ENCODE peak calls at places on chromosomes 6 and 20, in nine cellular contexts. C is AG04449, V is epithelial cell of esophagus, D is caudate nucleus, N is endodermal cell, R is T-helper 9 cell, M is A172, I is upper lobe of left lung, O is putamen. G is an unnamed sample.

GRCh38 chr6:108120311-108120710 is 45.5 kb upstream of the NR2E1 start:
- DNase-seq in O (no peak), R (no peak), M (no peak), I (no peak), V (no peak), N (peak; percentile 70), C (no peak), D (no peak), G (no peak)

GRCh38 chr20:8389381-8390368 is 257.6 kb downstream of the PLCB1 start:
- DNase-seq in C (no peak), D (no peak), N (no peak), R (no peak), V (peak; percentile 48), O (peak; percentile 55), M (peak; percentile 15), I (no peak), G (peak; percentile 14)

GRCh38 chr20:5844063-5844681 is 94.0 kb downstream of the SHLD1 start:
- DNase-seq in C (no peak), I (no peak), M (peak; percentile 97), O (no peak), V (peak; percentile 41), N (no peak), R (peak; percentile 9), D (no peak), G (no peak)

GRCh38 chr20:52441708-52442107 is 250.1 kb upstream of the ZFP64 start:
- DNase-seq in V (no peak), O (no peak), D (no peak), C (no peak), N (no peak), R (no peak), M (no peak), I (no peak), G (no peak)

GRCh38 chr20:18055261-18055660 is 2.5 kb downstream of the OVOL2 start:
- DNase-seq in O (no peak), V (no peak), R (no peak), I (no peak), M (no peak), N (peak; percentile 67), D (no peak), C (no peak), G (no peak)

GRCh38 chr20:25867776-25868649 is 171.4 kb upstream of the ZNF337 start:
- DNase-seq in V (peak; percentile 50), C (no peak), R (peak; percentile 34), I (peak; percentile 94), D (peak; percentile 81), N (peak; percentile 88), M (no peak), O (peak; percentile 87), G (no peak)

GRCh38 chr20:37755665-37756064 is 61.8 kb downstream of the CTNNBL1 start:
- DNase-seq in D (no peak), N (no peak), V (peak; percentile 5), C (no peak), R (no peak), M (no peak), O (no peak), I (no peak), G (no peak)

GRCh38 chr6:44642870-44643522 is 255.5 kb downstream of the CDC5L start:
- DNase-seq in N (no peak), R (no peak), M (peak; percentile 18), I (no peak), O (no peak), V (peak; percentile 64), D (no peak), C (no peak), G (no peak)

GRCh38 chr6:29827579-29828470 is at the start of gene HLA-G:
- DNase-seq in M (no peak), N (peak; percentile 75), R (no peak), V (no peak), O (no peak), D (no peak), I (peak; percentile 87), C (no peak), G (no peak)

GRCh38 chr6:111718326-111718725 is 112.6 kb upstream of the TRAF3IP2 start:
- DNase-seq in N (peak; percentile 14), I (no peak), C (no peak), O (no peak), M (no peak), R (no peak), V (no peak), D (no peak), G (no peak)

GRCh38 chr6:47718571-47718970 is 20.2 kb downstream of the ADGRF4 start:
- DNase-seq in I (no peak), C (no peak), V (no peak), D (no peak), N (no peak), R (no peak), O (no peak), M (no peak), G (no peak)

GRCh38 chr6:217048-217659 is 75.1 kb upstream of the DUSP22 start:
- DNase-seq in I (peak; percentile 60), O (no peak), M (no peak), R (no peak), V (no peak), C (no peak), D (no peak), N (peak; percentile 94), G (no peak)

GRCh38 chr6:153424719-153425400 is 293.8 kb upstream of the RGS17 start:
- DNase-seq in D (no peak), V (no peak), I (no peak), N (no peak), R (no peak), O (no peak), C (no peak), M (no peak), G (peak; percentile 14)

GRCh38 chr6:26493258-26493657 is 6.8 kb upstream of the BTN1A1 start:
- DNase-seq in O (no peak), C (no peak), M (peak; percentile 2), R (no peak), I (no peak), D (no peak), N (no peak), V (no peak), G (no peak)

GRCh38 chr20:64048402-64049044 is 916 bp downstream of the SOX18 start:
- DNase-seq in D (no peak), M (no peak), O (no peak), R (no peak), V (no peak), N (peak; percentile 78), C (no peak), I (peak; percentile 85), G (no peak)

GRCh38 chr20:49676581-49677291 is 36.9 kb downstream of the B4GALT5 start:
- DNase-seq in D (no peak), M (peak; percentile 59), C (no peak), O (no peak), I (no peak), N (no peak), R (peak; percentile 19), V (peak; percentile 78), G (no peak)

GRCh38 chr20:58117944-58118343 is 110.5 kb downstream of the ANKRD60 start:
- DNase-seq in N (no peak), I (no peak), C (no peak), D (no peak), O (no peak), R (no peak), M (no peak), V (peak; percentile 27), G (no peak)

GRCh38 chr6:102759415-102759814 is 1365.9 kb downstream of the GRIK2 start:
- DNase-seq in C (no peak), O (no peak), V (peak; percentile 58), N (no peak), D (no peak), R (no peak), M (no peak), I (no peak), G (no peak)

GRCh38 chr6:118903691-118904090 is 9.7 kb downstream of the ASF1A start:
- DNase-seq in M (no peak), R (no peak), D (no peak), O (no peak), N (peak; percentile 64), I (no peak), C (no peak), V (no peak), G (no peak)

GRCh38 chr20:33120934-33121333 is 41.5 kb downstream of the BPIFB4 start:
- DNase-seq in I (no peak), N (no peak), O (no peak), D (no peak), R (no peak), C (no peak), V (no peak), M (no peak), G (no peak)

GRCh38 chr20:22586645-22587310 is 2.4 kb upstream of the FOXA2 start:
- DNase-seq in R (no peak), V (peak; percentile 49), D (no peak), I (peak; percentile 94), O (no peak), M (no peak), N (peak; percentile 92), C (no peak), G (no peak)

GRCh38 chr6:96468681-96469224 is 52.9 kb upstream of the UFL1 start:
- DNase-seq in V (peak; percentile 5), I (no peak), N (no peak), O (peak; percentile 18), C (no peak), D (no peak), M (no peak), R (no peak), G (peak; percentile 47)

GRCh38 chr6:40774932-40775331 is 187.8 kb upstream of the LRFN2 start:
- DNase-seq in D (no peak), R (no peak), M (no peak), O (no peak), C (no peak), V (no peak), N (no peak), I (no peak), G (no peak)